ENCODE peak calls at places on chromosomes 16 and 17, in five cellular contexts. E, Z, G, Q and N are unnamed samples.

GRCh38 chr16:56306690-56307533 is 115.6 kb downstream of the GNAO1 start:
- DNase-seq in G (no peak), Z (no peak), Q (no peak), E (no peak), N (no peak)

GRCh38 chr17:48994548-48995331 is 2.4 kb upstream of the IGF2BP1 start:
- DNase-seq in Q (no peak), G (no peak), E (no peak), Z (no peak), N (no peak)

GRCh38 chr16:30609002-30609927 is 924 bp downstream of the ZNF689 start:
- DNase-seq in Z (no peak), Q (peak), G (peak), E (peak), N (peak)

GRCh38 chr17:16954541-16954940 is 17.4 kb downstream of the TNFRSF13B start:
- DNase-seq in G (no peak), Z (no peak), E (no peak), Q (no peak), N (peak)

GRCh38 chr17:47987240-47987835 is 16.4 kb downstream of the CDK5RAP3 start:
- DNase-seq in Q (no peak), Z (no peak), E (peak), G (peak), N (no peak)

GRCh38 chr16:70418274-70418992 is 20.5 kb downstream of the ST3GAL2 start:
- DNase-seq in Z (no peak), Q (no peak), G (no peak), E (no peak), N (no peak)

GRCh38 chr16:90001761-90002503 is 17.3 kb downstream of the DBNDD1 start:
- DNase-seq in Q (no peak), G (no peak), Z (no peak), E (no peak), N (peak)

GRCh38 chr17:81898029-81898866 is 3.8 kb upstream of the NPB start:
- DNase-seq in Q (no peak), G (peak), E (no peak), Z (no peak), N (no peak)

GRCh38 chr16:77212736-77213541 is 13.7 kb downstream of the SYCE1L start:
- DNase-seq in Z (peak), G (peak), E (peak), Q (peak), N (no peak)

GRCh38 chr16:57372372-57373116 is at the start of gene CX3CL1:
- DNase-seq in E (peak), Z (peak), G (peak), Q (peak), N (peak)

GRCh38 chr17:78300962-78301820 is 58.7 kb downstream of the SOCS3 start:
- DNase-seq in Q (no peak), E (no peak), Z (no peak), G (peak), N (no peak)

GRCh38 chr16:70750893-70751467 is 50.0 kb downstream of the VAC14 start:
- DNase-seq in Z (no peak), Q (no peak), G (peak), E (peak), N (no peak)

GRCh38 chr17:17836818-17837379 is at the start of gene SREBF1:
- DNase-seq in G (peak), Q (peak), E (peak), Z (peak), N (peak)

GRCh38 chr16:74896389-74897370 is 88.2 kb downstream of the WDR59 start:
- DNase-seq in G (peak), E (no peak), Z (peak), Q (no peak), N (no peak)

GRCh38 chr17:56260421-56260820 is 107.1 kb downstream of the ANKFN1 start:
- DNase-seq in Q (no peak), G (peak), E (no peak), Z (no peak), N (no peak)

GRCh38 chr17:71628306-71628705 is 492.5 kb upstream of the SOX9 start:
- DNase-seq in Q (no peak), Z (no peak), E (no peak), G (peak), N (no peak)

GRCh38 chr16:22861585-22861984 is 47.6 kb downstream of the HS3ST2 start:
- DNase-seq in Q (no peak), Z (no peak), E (no peak), G (no peak), N (no peak)

GRCh38 chr17:59848385-59848668 is 44.4 kb downstream of the TUBD1 start:
- DNase-seq in Q (no peak), Z (no peak), G (no peak), E (no peak), N (no peak)

GRCh38 chr17:75950850-75951554 is 10.2 kb upstream of the FBF1 start:
- DNase-seq in Q (no peak), G (peak), E (no peak), Z (no peak), N (no peak)

GRCh38 chr16:86923656-86924055 is 345.3 kb downstream of the FOXL1 start:
- DNase-seq in G (no peak), Q (no peak), E (no peak), Z (no peak), N (no peak)

GRCh38 chr17:61307905-61308886 is 91.4 kb upstream of the TBX2 start:
- DNase-seq in Z (no peak), E (no peak), G (peak), Q (no peak), N (no peak)

GRCh38 chr17:80872011-80872929 is 119.4 kb upstream of the CHMP6 start:
- DNase-seq in Z (no peak), Q (no peak), E (peak), G (no peak), N (no peak)

GRCh38 chr16:3971261-3971660 is 90.7 kb upstream of the CREBBP start:
- DNase-seq in Z (no peak), Q (no peak), E (no peak), G (peak), N (no peak)

GRCh38 chr16:26644912-26645543 is 421.7 kb upstream of the C16orf82 start:
- DNase-seq in G (no peak), Q (no peak), Z (no peak), E (no peak), N (no peak)

GRCh38 chr17:70588003-70588402 is 418.7 kb downstream of the KCNJ2 start:
- DNase-seq in G (no peak), Z (no peak), Q (no peak), E (no peak), N (no peak)

GRCh38 chr16:30949655-30950515 is 1.0 kb downstream of the ORAI3 start:
- DNase-seq in Z (peak), G (peak), E (peak), Q (peak), N (peak)

GRCh38 chr16:30166202-30166902 is 17.1 kb upstream of the CORO1A start:
- DNase-seq in Q (no peak), G (no peak), Z (no peak), E (no peak), N (no peak)

GRCh38 chr16:79602615-79603014 is 2.1 kb upstream of the MAF start:
- DNase-seq in G (no peak), E (no peak), Q (no peak), Z (no peak), N (no peak)

GRCh38 chr16:66886914-66887313 is 6.6 kb downstream of the PDP2 start:
- DNase-seq in Z (no peak), G (no peak), Q (no peak), E (no peak), N (no peak)

GRCh38 chr17:17849863-17850373 is 13.1 kb upstream of the SREBF1 start:
- DNase-seq in Z (no peak), Q (peak), G (peak), E (peak), N (no peak)

GRCh38 chr17:40097931-40098845 is 2.2 kb downstream of the NR1D1 start:
- DNase-seq in E (peak), Z (peak), G (peak), Q (no peak), N (no peak)

GRCh38 chr17:37490638-37491614 is 1.2 kb downstream of the DUSP14 start:
- DNase-seq in G (peak), E (peak), Q (no peak), Z (peak), N (no peak)